ENCODE peak calls at places on chromosome 15, in ten cellular contexts. N is ovary, L is sigmoid colon, K is A549, T is thyroid gland, G is uterus, Q is transverse colon, C is IMR-90, O is GM12878, M is esophagus squamous epithelium. Y is an unnamed sample.

GRCh38 chr15:70063992-70064379 is 33.7 kb downstream of the TLE3 start:
- DNase-seq in N (no peak), L (no peak), K (no peak), T (no peak), G (no peak), Q (no peak), C (no peak), O (no peak), M (no peak), Y (no peak)

GRCh38 chr15:70060214-70061085 is 37.3 kb downstream of the TLE3 start:
- DNase-seq in N (peak; percentile 27), L (peak; percentile 56), K (no peak), T (no peak), G (no peak), Q (no peak), C (no peak), O (no peak), M (no peak), Y (no peak)

GRCh38 chr15:101326462-101327146 is 31.6 kb upstream of the SNRPA1 start:
- DNase-seq in N (no peak), L (no peak), K (no peak), T (no peak), G (no peak), Q (no peak), C (no peak), O (no peak), M (no peak), Y (no peak)

GRCh38 chr15:74906193-74906449 is 530 bp downstream of the FAM219B start:
- DNase-seq in N (no peak), L (peak; percentile 71), K (no peak), T (peak; percentile 43), G (no peak), Q (peak; percentile 36), C (no peak), O (no peak), M (no peak), Y (peak; percentile 10)

GRCh38 chr15:88982304-88982945 is 69.2 kb upstream of the MFGE8 start:
- DNase-seq in N (peak; percentile 44), L (peak; percentile 80), K (peak; percentile 86), T (peak; percentile 8), G (peak; percentile 62), Q (peak; percentile 16), C (peak; percentile 83), O (peak; percentile 83), M (no peak), Y (peak; percentile 29)

GRCh38 chr15:48645558-48646330 is at the start of gene FBN1:
- DNase-seq in N (peak; percentile 87), L (peak; percentile 90), K (peak; percentile 67), T (peak; percentile 79), G (peak; percentile 83), Q (peak; percentile 32), C (peak; percentile 90), O (peak; percentile 33), M (peak; percentile 1), Y (peak; percentile 37)

GRCh38 chr15:92655178-92655995 is at the start of gene FAM174B:
- DNase-seq in N (peak; percentile 70), L (peak; percentile 72), K (peak; percentile 68), T (peak; percentile 74), G (no peak), Q (peak; percentile 38), C (no peak), O (no peak), M (no peak), Y (peak; percentile 82)

GRCh38 chr15:82040862-82041261 is 5.0 kb downstream of the MEX3B start:
- DNase-seq in N (no peak), L (no peak), K (no peak), T (no peak), G (no peak), Q (no peak), C (no peak), O (no peak), M (no peak), Y (no peak)

GRCh38 chr15:63048115-63048985 is 5.8 kb downstream of the TPM1 start:
- DNase-seq in N (peak; percentile 97), L (peak; percentile 96), K (peak; percentile 98), T (peak; percentile 97), G (peak; percentile 93), Q (peak; percentile 93), C (peak; percentile 92), O (peak; percentile 28), M (peak; percentile 39), Y (peak; percentile 96)

GRCh38 chr15:63045438-63046278 is 3.1 kb downstream of the TPM1 start:
- DNase-seq in N (no peak), L (no peak), K (no peak), T (no peak), G (no peak), Q (no peak), C (no peak), O (no peak), M (no peak), Y (no peak)

GRCh38 chr15:63047792-63048114 is 5.2 kb downstream of the TPM1 start:
- DNase-seq in N (no peak), L (no peak), K (no peak), T (no peak), G (no peak), Q (no peak), C (no peak), O (no peak), M (no peak), Y (no peak)

GRCh38 chr15:63048986-63049665 is 6.6 kb downstream of the TPM1 start:
- DNase-seq in N (peak; percentile 69), L (peak; percentile 81), K (peak; percentile 85), T (peak; percentile 45), G (peak; percentile 42), Q (peak; percentile 55), C (peak; percentile 66), O (no peak), M (no peak), Y (peak; percentile 43)

DNA sequence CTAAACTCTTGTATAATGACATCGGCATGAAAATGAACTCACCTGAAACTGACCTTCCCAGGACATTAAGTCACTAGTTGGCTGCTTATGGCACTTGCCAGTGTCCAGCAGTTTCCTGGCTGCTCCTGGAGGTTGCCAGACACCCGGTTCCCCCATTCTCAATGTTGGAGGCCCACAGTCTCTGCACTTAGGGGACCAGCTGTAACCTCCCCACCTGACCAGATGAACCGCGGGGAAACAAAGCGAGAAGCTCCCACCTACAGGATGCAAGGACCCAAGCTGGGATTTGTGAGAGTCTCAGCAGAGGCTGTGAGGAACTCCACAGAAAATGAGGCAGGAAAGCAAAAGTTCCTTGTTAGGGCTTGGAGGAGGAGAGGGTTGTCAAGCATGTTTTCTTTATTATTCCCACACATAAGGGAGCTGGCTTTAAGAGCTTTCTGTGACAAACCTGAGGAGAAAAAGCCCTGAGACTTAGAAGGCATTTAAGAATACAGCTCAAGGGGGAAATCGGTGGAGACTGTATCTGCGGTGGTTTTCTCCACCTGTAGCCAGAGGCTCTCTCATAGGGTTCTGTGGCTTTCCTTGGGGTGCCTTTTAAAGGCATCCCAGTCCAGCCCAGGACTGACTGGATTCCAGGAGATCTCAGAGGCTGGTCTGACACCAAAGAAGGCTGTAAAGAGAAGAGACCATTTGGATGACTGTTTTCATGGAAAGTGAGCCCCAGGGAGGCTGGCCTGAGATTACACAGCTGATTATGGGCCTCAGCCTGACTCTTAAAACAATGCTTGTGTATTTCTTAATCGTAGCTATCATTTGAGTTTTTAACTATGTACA is 4.6 kb downstream of the TPM1 start:
- DNase-seq in N (no peak), L (no peak), K (peak; percentile 49), T (no peak), G (no peak), Q (no peak), C (no peak), O (no peak), M (no peak), Y (no peak)
- TF ChIP-seq POLR2A in N (no peak), L (no peak), K (no peak), T (no peak), G (no peak), Q (no peak), C (no peak), O (no peak), M (peak; percentile 28), Y (peak; percentile 5)

DNA sequence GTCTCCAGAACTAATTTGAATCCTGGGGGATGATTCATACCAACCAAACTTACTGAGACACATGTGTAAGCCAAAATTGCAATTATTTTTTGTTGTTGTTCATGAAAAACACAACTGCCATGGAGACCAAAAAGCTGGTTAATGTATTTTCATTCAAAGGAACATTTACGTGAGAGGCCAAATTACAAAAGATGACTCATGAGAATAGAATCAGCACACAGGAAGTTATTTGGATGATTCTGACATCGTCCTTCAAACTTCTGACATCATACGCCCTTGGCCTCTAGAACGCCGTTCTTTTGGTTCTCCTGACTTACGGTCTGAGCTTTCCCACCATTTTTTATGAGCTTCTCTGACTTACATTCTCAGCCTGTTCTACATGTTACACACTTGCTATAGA is 3.0 kb upstream of the ZNF280D start:
- DNase-seq in N (no peak), L (no peak), K (peak; percentile 52), T (no peak), G (no peak), Q (no peak), C (peak; percentile 61), O (no peak), M (no peak), Y (no peak)
- H3K27ac ChIP-seq in N (no peak overlapping the region), L (peak overlapping the region; percentile 68), K (no peak overlapping the region), T (no peak overlapping the region), G (peak overlapping the region; percentile 81), Q (peak overlapping the region; percentile 3), C (no peak overlapping the region), O (no peak overlapping the region), M (no peak overlapping the region), Y (no peak overlapping the region)

DNA sequence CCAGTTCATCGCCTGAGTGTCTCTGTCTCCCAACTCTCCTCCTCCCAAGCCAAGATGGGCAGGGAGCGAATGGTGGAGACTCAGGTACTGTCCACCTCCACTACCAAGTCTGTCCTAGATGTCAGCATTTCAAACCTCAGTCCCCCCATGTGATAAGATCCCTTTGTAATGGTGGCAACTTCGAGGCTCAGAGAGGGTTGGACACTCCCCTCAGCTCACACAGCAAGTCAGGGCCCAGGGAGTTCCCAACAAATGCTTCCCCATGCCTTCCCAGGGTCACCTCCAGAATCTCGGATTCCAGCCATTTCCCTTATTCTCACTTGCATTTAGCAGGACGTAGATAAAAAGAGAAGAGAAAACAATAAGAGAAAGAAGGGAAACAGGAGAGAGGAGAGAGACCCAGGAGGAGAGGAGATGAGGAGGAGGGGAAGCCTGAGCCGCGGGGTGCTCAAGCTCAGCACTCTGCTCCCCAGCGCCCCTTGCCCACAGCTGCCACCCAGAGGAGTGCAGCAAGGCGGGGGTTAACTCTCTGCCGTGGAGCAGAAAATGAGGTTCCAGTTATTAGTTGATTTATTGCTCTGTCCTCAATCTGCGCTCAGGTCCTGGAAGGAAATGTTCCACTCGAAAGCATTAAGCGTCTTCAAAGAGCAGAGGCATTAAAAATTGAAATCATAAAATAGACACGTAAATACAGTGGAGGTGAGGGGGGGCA is 84.1 kb upstream of the LINGO1 start:
- DNase-seq in N (no peak), L (no peak), K (no peak), T (no peak), G (no peak), Q (no peak), C (no peak), O (no peak), M (no peak), Y (no peak)
- TF ChIP-seq POLR2A in N (no peak), L (no peak), K (no peak), T (no peak), G (no peak), Q (no peak), C (no peak), O (no peak), M (no peak), Y (no peak)

DNA sequence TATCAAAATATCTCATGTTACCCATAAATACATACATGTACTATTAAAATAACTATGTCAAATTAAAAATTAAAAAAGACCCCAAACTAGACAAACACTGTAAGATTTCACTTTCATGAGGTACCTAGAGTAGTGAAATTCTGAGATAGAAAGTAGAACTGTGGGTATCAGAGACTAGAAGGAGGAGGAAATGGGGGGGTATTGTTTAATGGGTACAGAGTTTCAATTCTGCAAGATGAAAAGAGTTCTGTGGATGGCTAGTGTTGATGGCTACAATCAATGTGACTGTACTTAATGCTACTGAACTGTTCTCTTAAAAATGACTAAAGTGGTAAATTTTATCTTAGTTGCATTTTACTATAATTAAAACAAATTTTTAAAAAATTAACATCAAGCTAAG is 36.6 kb downstream of the RFX7 start:
- DNase-seq in N (no peak), L (no peak), K (no peak), T (no peak), G (no peak), Q (no peak), C (no peak), O (peak; percentile 38), M (no peak), Y (no peak)
- H3K27ac ChIP-seq in N (no peak overlapping the region), L (no peak overlapping the region), K (no peak overlapping the region), T (no peak overlapping the region), G (no peak overlapping the region), Q (no peak overlapping the region), C (no peak overlapping the region), O (peak overlapping the region; percentile 66), M (no peak overlapping the region), Y (no peak overlapping the region)